ENCODE peak calls at places on chromosomes 2 and 18, in eight cellular contexts. O, G, M, R, K, J, P and I are unnamed samples.

GRCh38 chr2:101619191-101619591 is 78.3 kb upstream of the MAP4K4 start:
- DNase-seq in O (no peak), G (no peak), M (no peak), R (no peak), K (peak), J (peak), P (no peak), I (no peak)

GRCh38 chr18:55777666-55778304 is 189.8 kb upstream of the TCF4 start:
- DNase-seq in O (no peak), G (no peak), M (no peak), R (no peak), K (no peak), J (no peak), P (no peak), I (no peak)

GRCh38 chr2:150292807-150293206 is 194.7 kb downstream of the RND3 start:
- DNase-seq in O (no peak), G (no peak), M (no peak), R (no peak), K (no peak), J (peak), P (no peak), I (no peak)

GRCh38 chr2:212863185-212863588 is 288.2 kb downstream of the IKZF2 start:
- DNase-seq in O (no peak), G (peak), M (no peak), R (no peak), K (no peak), J (no peak), P (peak), I (peak)

GRCh38 chr18:74539289-74539688 is 5.0 kb downstream of the CNDP1 start:
- DNase-seq in O (no peak), G (no peak), M (no peak), R (no peak), K (no peak), J (no peak), P (no peak), I (no peak)

GRCh38 chr18:8162797-8163196 is 446.4 kb upstream of the RAB12 start:
- DNase-seq in O (no peak), G (no peak), M (no peak), R (no peak), K (no peak), J (no peak), P (no peak), I (no peak)

GRCh38 chr2:58913082-58913726 is 672.1 kb upstream of the FANCL start:
- DNase-seq in O (no peak), G (no peak), M (no peak), R (no peak), K (no peak), J (no peak), P (no peak), I (no peak)

GRCh38 chr2:159090514-159091201 is 122.2 kb downstream of the TANC1 start:
- DNase-seq in O (no peak), G (no peak), M (no peak), R (peak), K (no peak), J (peak), P (no peak), I (no peak)

GRCh38 chr2:217098435-217098834 is 238.6 kb upstream of the TNP1 start:
- DNase-seq in O (no peak), G (no peak), M (no peak), R (no peak), K (no peak), J (no peak), P (no peak), I (no peak)

GRCh38 chr2:120885749-120886148 is 150.1 kb downstream of the GLI2 start:
- DNase-seq in O (no peak), G (no peak), M (no peak), R (no peak), K (no peak), J (no peak), P (no peak), I (no peak)

GRCh38 chr2:111117666-111118454 is 2.9 kb upstream of the BCL2L11 start:
- DNase-seq in O (peak), G (no peak), M (peak), R (peak), K (no peak), J (peak), P (no peak), I (no peak)

GRCh38 chr2:230938098-230938497 is 13.1 kb upstream of the GPR55 start:
- DNase-seq in O (no peak), G (no peak), M (no peak), R (no peak), K (no peak), J (no peak), P (no peak), I (no peak)